ENCODE peak calls at places on chromosome 4, in ten cellular contexts. One of them, this sample, is unnamed.

GRCh38 chr4:151409470-151410313 is 716 bp downstream of the FHIP1A start:
- DNase-seq in GM13976: peak; percentile 37
- DNase-seq in NCI-H524 treated with DMSO at 0.1 percent for 48 hours: no peak
- DNase-seq in iPS-NIHi11: peak; percentile 62
- DNase-seq in GM10248: no peak
- DNase-seq in HT1080: peak; percentile 65
- DNase-seq in neural crest cell: no peak
- DNase-seq in Daoy: peak; percentile 8
- DNase-seq in GM12892: no peak
- DNase-seq in BJ: no peak
- DNase-seq in this sample: no peak

GRCh38 chr4:79857811-79858210 is 215.2 kb downstream of the ANTXR2 start:
- DNase-seq in GM13976: no peak
- DNase-seq in NCI-H524 treated with DMSO at 0.1 percent for 48 hours: no peak
- DNase-seq in iPS-NIHi11: no peak
- DNase-seq in GM10248: no peak
- DNase-seq in HT1080: no peak
- DNase-seq in neural crest cell: no peak
- DNase-seq in Daoy: no peak
- DNase-seq in GM12892: no peak
- DNase-seq in BJ: no peak
- DNase-seq in this sample: no peak

GRCh38 chr4:1463088-1463926 is 57.1 kb upstream of the NKX1-1 start:
- DNase-seq in GM13976: no peak
- DNase-seq in NCI-H524 treated with DMSO at 0.1 percent for 48 hours: no peak
- DNase-seq in iPS-NIHi11: peak; percentile 35
- DNase-seq in GM10248: no peak
- DNase-seq in HT1080: peak; percentile 17
- DNase-seq in neural crest cell: peak; percentile 29
- DNase-seq in Daoy: peak; percentile 23
- DNase-seq in GM12892: no peak
- DNase-seq in BJ: peak; percentile 0
- DNase-seq in this sample: no peak

GRCh38 chr4:174474457-174475075 is 47.7 kb downstream of the HPGD start:
- DNase-seq in GM13976: no peak
- DNase-seq in NCI-H524 treated with DMSO at 0.1 percent for 48 hours: no peak
- DNase-seq in iPS-NIHi11: no peak
- DNase-seq in GM10248: no peak
- DNase-seq in HT1080: no peak
- DNase-seq in neural crest cell: no peak
- DNase-seq in Daoy: no peak
- DNase-seq in GM12892: no peak
- DNase-seq in BJ: no peak
- DNase-seq in this sample: no peak

GRCh38 chr4:15013585-15013984 is 11.3 kb downstream of the CPEB2 start:
- DNase-seq in GM13976: no peak
- DNase-seq in NCI-H524 treated with DMSO at 0.1 percent for 48 hours: no peak
- DNase-seq in iPS-NIHi11: no peak
- DNase-seq in GM10248: no peak
- DNase-seq in HT1080: no peak
- DNase-seq in neural crest cell: no peak
- DNase-seq in Daoy: no peak
- DNase-seq in GM12892: no peak
- DNase-seq in BJ: no peak
- DNase-seq in this sample: no peak

GRCh38 chr4:123892997-123893745 is 496.6 kb downstream of the SPRY1 start:
- DNase-seq in GM13976: no peak
- DNase-seq in NCI-H524 treated with DMSO at 0.1 percent for 48 hours: no peak
- DNase-seq in iPS-NIHi11: no peak
- DNase-seq in GM10248: no peak
- DNase-seq in HT1080: no peak
- DNase-seq in neural crest cell: no peak
- DNase-seq in Daoy: no peak
- DNase-seq in GM12892: no peak
- DNase-seq in BJ: no peak
- DNase-seq in this sample: no peak

GRCh38 chr4:131526686-131527085 is 1622.4 kb upstream of the PCDH10 start:
- DNase-seq in GM13976: no peak
- DNase-seq in NCI-H524 treated with DMSO at 0.1 percent for 48 hours: no peak
- DNase-seq in iPS-NIHi11: no peak
- DNase-seq in GM10248: no peak
- DNase-seq in HT1080: no peak
- DNase-seq in neural crest cell: no peak
- DNase-seq in Daoy: no peak
- DNase-seq in GM12892: no peak
- DNase-seq in BJ: no peak
- DNase-seq in this sample: no peak

GRCh38 chr4:156378053-156378665 is 424.5 kb upstream of the CTSO start:
- DNase-seq in GM13976: peak; percentile 56
- DNase-seq in NCI-H524 treated with DMSO at 0.1 percent for 48 hours: no peak
- DNase-seq in iPS-NIHi11: no peak
- DNase-seq in GM10248: peak; percentile 44
- DNase-seq in HT1080: peak; percentile 1
- DNase-seq in neural crest cell: no peak
- DNase-seq in Daoy: peak; percentile 57
- DNase-seq in GM12892: no peak
- DNase-seq in BJ: no peak
- DNase-seq in this sample: peak; percentile 40

GRCh38 chr4:39539026-39539690 is 11.9 kb upstream of the UGDH start:
- DNase-seq in GM13976: no peak
- DNase-seq in NCI-H524 treated with DMSO at 0.1 percent for 48 hours: no peak
- DNase-seq in iPS-NIHi11: no peak
- DNase-seq in GM10248: no peak
- DNase-seq in HT1080: no peak
- DNase-seq in neural crest cell: no peak
- DNase-seq in Daoy: no peak
- DNase-seq in GM12892: no peak
- DNase-seq in BJ: no peak
- DNase-seq in this sample: no peak

GRCh38 chr4:32748498-32748897 is 2028.3 kb downstream of the PCDH7 start:
- DNase-seq in GM13976: no peak
- DNase-seq in NCI-H524 treated with DMSO at 0.1 percent for 48 hours: no peak
- DNase-seq in iPS-NIHi11: no peak
- DNase-seq in GM10248: no peak
- DNase-seq in HT1080: peak; percentile 3
- DNase-seq in neural crest cell: no peak
- DNase-seq in Daoy: peak; percentile 1
- DNase-seq in GM12892: no peak
- DNase-seq in BJ: no peak
- DNase-seq in this sample: no peak

GRCh38 chr4:85780664-85781063 is 305.7 kb downstream of the ARHGAP24 start:
- DNase-seq in GM13976: no peak
- DNase-seq in NCI-H524 treated with DMSO at 0.1 percent for 48 hours: no peak
- DNase-seq in iPS-NIHi11: no peak
- DNase-seq in GM10248: no peak
- DNase-seq in HT1080: peak; percentile 7
- DNase-seq in neural crest cell: no peak
- DNase-seq in Daoy: no peak
- DNase-seq in GM12892: no peak
- DNase-seq in BJ: no peak
- DNase-seq in this sample: no peak

GRCh38 chr4:137952116-137952515 is 290.0 kb downstream of the SLC7A11 start:
- DNase-seq in GM13976: no peak
- DNase-seq in NCI-H524 treated with DMSO at 0.1 percent for 48 hours: no peak
- DNase-seq in iPS-NIHi11: no peak
- DNase-seq in GM10248: no peak
- DNase-seq in HT1080: no peak
- DNase-seq in neural crest cell: no peak
- DNase-seq in Daoy: no peak
- DNase-seq in GM12892: no peak
- DNase-seq in BJ: no peak
- DNase-seq in this sample: no peak

GRCh38 chr4:1207603-1208265 is 35.4 kb upstream of the SPON2 start:
- DNase-seq in GM13976: no peak
- DNase-seq in NCI-H524 treated with DMSO at 0.1 percent for 48 hours: no peak
- DNase-seq in iPS-NIHi11: peak; percentile 48
- DNase-seq in GM10248: no peak
- DNase-seq in HT1080: no peak
- DNase-seq in neural crest cell: no peak
- DNase-seq in Daoy: no peak
- DNase-seq in GM12892: no peak
- DNase-seq in BJ: peak; percentile 31
- DNase-seq in this sample: no peak

GRCh38 chr4:152719856-152720556 is 40.2 kb upstream of the TMEM154 start:
- DNase-seq in GM13976: no peak
- DNase-seq in NCI-H524 treated with DMSO at 0.1 percent for 48 hours: no peak
- DNase-seq in iPS-NIHi11: no peak
- DNase-seq in GM10248: no peak
- DNase-seq in HT1080: no peak
- DNase-seq in neural crest cell: no peak
- DNase-seq in Daoy: no peak
- DNase-seq in GM12892: no peak
- DNase-seq in BJ: no peak
- DNase-seq in this sample: no peak

GRCh38 chr4:142091085-142091513 is 454.7 kb downstream of the IL15 start:
- DNase-seq in GM13976: no peak
- DNase-seq in NCI-H524 treated with DMSO at 0.1 percent for 48 hours: no peak
- DNase-seq in iPS-NIHi11: no peak
- DNase-seq in GM10248: no peak
- DNase-seq in HT1080: peak; percentile 77
- DNase-seq in neural crest cell: no peak
- DNase-seq in Daoy: peak; percentile 39
- DNase-seq in GM12892: no peak
- DNase-seq in BJ: peak; percentile 91
- DNase-seq in this sample: peak; percentile 64

GRCh38 chr4:28357985-28358384 is 1497.3 kb downstream of the STIM2 start:
- DNase-seq in GM13976: no peak
- DNase-seq in NCI-H524 treated with DMSO at 0.1 percent for 48 hours: no peak
- DNase-seq in iPS-NIHi11: no peak
- DNase-seq in GM10248: no peak
- DNase-seq in HT1080: peak; percentile 34
- DNase-seq in neural crest cell: no peak
- DNase-seq in Daoy: no peak
- DNase-seq in GM12892: no peak
- DNase-seq in BJ: no peak
- DNase-seq in this sample: no peak

GRCh38 chr4:166274136-166274761 is 401.2 kb downstream of the TLL1 start:
- DNase-seq in GM13976: no peak
- DNase-seq in NCI-H524 treated with DMSO at 0.1 percent for 48 hours: no peak
- DNase-seq in iPS-NIHi11: no peak
- DNase-seq in GM10248: no peak
- DNase-seq in HT1080: peak; percentile 15
- DNase-seq in neural crest cell: no peak
- DNase-seq in Daoy: peak; percentile 79
- DNase-seq in GM12892: no peak
- DNase-seq in BJ: no peak
- DNase-seq in this sample: peak; percentile 50

GRCh38 chr4:151004222-151004621 is 10.9 kb downstream of the LRBA start:
- DNase-seq in GM13976: no peak
- DNase-seq in NCI-H524 treated with DMSO at 0.1 percent for 48 hours: no peak
- DNase-seq in iPS-NIHi11: no peak
- DNase-seq in GM10248: no peak
- DNase-seq in HT1080: peak; percentile 69
- DNase-seq in neural crest cell: no peak
- DNase-seq in Daoy: peak; percentile 28
- DNase-seq in GM12892: no peak
- DNase-seq in BJ: no peak
- DNase-seq in this sample: peak; percentile 73

GRCh38 chr4:63578383-63578782 is 830.9 kb downstream of the TECRL start:
- DNase-seq in GM13976: no peak
- DNase-seq in NCI-H524 treated with DMSO at 0.1 percent for 48 hours: no peak
- DNase-seq in iPS-NIHi11: no peak
- DNase-seq in GM10248: no peak
- DNase-seq in HT1080: no peak
- DNase-seq in neural crest cell: no peak
- DNase-seq in Daoy: no peak
- DNase-seq in GM12892: no peak
- DNase-seq in BJ: no peak
- DNase-seq in this sample: no peak

GRCh38 chr4:119314356-119314755 is 7.6 kb downstream of the FABP2 start:
- DNase-seq in GM13976: peak; percentile 7
- DNase-seq in NCI-H524 treated with DMSO at 0.1 percent for 48 hours: no peak
- DNase-seq in iPS-NIHi11: peak; percentile 44
- DNase-seq in GM10248: peak; percentile 12
- DNase-seq in HT1080: peak; percentile 50
- DNase-seq in neural crest cell: no peak
- DNase-seq in Daoy: peak; percentile 2
- DNase-seq in GM12892: no peak
- DNase-seq in BJ: no peak
- DNase-seq in this sample: peak; percentile 30

GRCh38 chr4:3262208-3263052 is 13.5 kb downstream of the MSANTD1 start:
- DNase-seq in GM13976: no peak
- DNase-seq in NCI-H524 treated with DMSO at 0.1 percent for 48 hours: no peak
- DNase-seq in iPS-NIHi11: peak; percentile 9
- DNase-seq in GM10248: no peak
- DNase-seq in HT1080: no peak
- DNase-seq in neural crest cell: no peak
- DNase-seq in Daoy: no peak
- DNase-seq in GM12892: no peak
- DNase-seq in BJ: no peak
- DNase-seq in this sample: no peak

GRCh38 chr4:5389756-5390155 is 318.6 kb downstream of the EVC2 start:
- DNase-seq in GM13976: no peak
- DNase-seq in NCI-H524 treated with DMSO at 0.1 percent for 48 hours: no peak
- DNase-seq in iPS-NIHi11: no peak
- DNase-seq in GM10248: no peak
- DNase-seq in HT1080: no peak
- DNase-seq in neural crest cell: no peak
- DNase-seq in Daoy: no peak
- DNase-seq in GM12892: no peak
- DNase-seq in BJ: no peak
- DNase-seq in this sample: no peak

GRCh38 chr4:44632733-44633132 is 18.7 kb downstream of the YIPF7 start:
- DNase-seq in GM13976: no peak
- DNase-seq in NCI-H524 treated with DMSO at 0.1 percent for 48 hours: no peak
- DNase-seq in iPS-NIHi11: no peak
- DNase-seq in GM10248: no peak
- DNase-seq in HT1080: no peak
- DNase-seq in neural crest cell: no peak
- DNase-seq in Daoy: no peak
- DNase-seq in GM12892: no peak
- DNase-seq in BJ: no peak
- DNase-seq in this sample: no peak

GRCh38 chr4:153023692-153024394 is 87.7 kb downstream of the FHDC1 start:
- DNase-seq in GM13976: no peak
- DNase-seq in NCI-H524 treated with DMSO at 0.1 percent for 48 hours: peak; percentile 70
- DNase-seq in iPS-NIHi11: no peak
- DNase-seq in GM10248: no peak
- DNase-seq in HT1080: peak; percentile 17
- DNase-seq in neural crest cell: no peak
- DNase-seq in Daoy: no peak
- DNase-seq in GM12892: no peak
- DNase-seq in BJ: no peak
- DNase-seq in this sample: no peak

GRCh38 chr4:69531251-69531650 is 35.5 kb upstream of the UGT2B4 start:
- DNase-seq in GM13976: no peak
- DNase-seq in NCI-H524 treated with DMSO at 0.1 percent for 48 hours: no peak
- DNase-seq in iPS-NIHi11: no peak
- DNase-seq in GM10248: no peak
- DNase-seq in HT1080: no peak
- DNase-seq in neural crest cell: no peak
- DNase-seq in Daoy: no peak
- DNase-seq in GM12892: no peak
- DNase-seq in BJ: no peak
- DNase-seq in this sample: no peak

GRCh38 chr4:48194986-48195773 is 61.1 kb upstream of the TXK start:
- DNase-seq in GM13976: no peak
- DNase-seq in NCI-H524 treated with DMSO at 0.1 percent for 48 hours: no peak
- DNase-seq in iPS-NIHi11: no peak
- DNase-seq in GM10248: no peak
- DNase-seq in HT1080: no peak
- DNase-seq in neural crest cell: no peak
- DNase-seq in Daoy: no peak
- DNase-seq in GM12892: no peak
- DNase-seq in BJ: peak; percentile 22
- DNase-seq in this sample: peak; percentile 18

GRCh38 chr4:180380733-180381132 is 1862.5 kb upstream of the TENM3 start:
- DNase-seq in GM13976: no peak
- DNase-seq in NCI-H524 treated with DMSO at 0.1 percent for 48 hours: no peak
- DNase-seq in iPS-NIHi11: no peak
- DNase-seq in GM10248: no peak
- DNase-seq in HT1080: peak; percentile 88
- DNase-seq in neural crest cell: no peak
- DNase-seq in Daoy: peak; percentile 62
- DNase-seq in GM12892: no peak
- DNase-seq in BJ: no peak
- DNase-seq in this sample: peak; percentile 81

GRCh38 chr4:150010525-150011126 is 67.6 kb upstream of the DCLK2 start:
- DNase-seq in GM13976: peak; percentile 17
- DNase-seq in NCI-H524 treated with DMSO at 0.1 percent for 48 hours: no peak
- DNase-seq in iPS-NIHi11: peak; percentile 59
- DNase-seq in GM10248: peak; percentile 15
- DNase-seq in HT1080: peak; percentile 76
- DNase-seq in neural crest cell: peak; percentile 4
- DNase-seq in Daoy: peak; percentile 58
- DNase-seq in GM12892: no peak
- DNase-seq in BJ: no peak
- DNase-seq in this sample: peak; percentile 77